ENCODE peak calls at places on chromosomes 13 and 19, in seven cellular contexts. One of them, this sample, is unnamed.

GRCh38 chr19:35375505-35376307 is 4.8 kb downstream of the GPR42 start:
- DNase-seq in testis: no peak
- DNase-seq in transverse colon: no peak
- DNase-seq in breast epithelium: no peak
- DNase-seq in body of pancreas: no peak
- DNase-seq in prostate gland: no peak
- DNase-seq in lower leg skin: peak
- DNase-seq in this sample: peak

GRCh38 chr13:98466634-98467236 is 110.2 kb downstream of the STK24 start:
- DNase-seq in testis: peak
- DNase-seq in transverse colon: peak
- DNase-seq in breast epithelium: no peak
- DNase-seq in body of pancreas: no peak
- DNase-seq in prostate gland: no peak
- DNase-seq in lower leg skin: no peak
- DNase-seq in this sample: no peak

GRCh38 chr19:43667524-43668405 is 2.2 kb downstream of the PLAUR start:
- DNase-seq in testis: no peak
- DNase-seq in transverse colon: peak
- DNase-seq in breast epithelium: no peak
- DNase-seq in body of pancreas: no peak
- DNase-seq in prostate gland: no peak
- DNase-seq in lower leg skin: peak
- DNase-seq in this sample: no peak

GRCh38 chr13:21481359-21481758 is 22.3 kb upstream of the ZDHHC20 start:
- DNase-seq in testis: no peak
- DNase-seq in transverse colon: no peak
- DNase-seq in breast epithelium: no peak
- DNase-seq in body of pancreas: no peak
- DNase-seq in prostate gland: no peak
- DNase-seq in lower leg skin: no peak
- DNase-seq in this sample: no peak

GRCh38 chr19:41541990-41542584 is 33.9 kb upstream of the CEACAM21 start:
- DNase-seq in testis: peak
- DNase-seq in transverse colon: peak
- DNase-seq in breast epithelium: no peak
- DNase-seq in body of pancreas: peak
- DNase-seq in prostate gland: no peak
- DNase-seq in lower leg skin: peak
- DNase-seq in this sample: no peak

GRCh38 chr13:60267498-60268202 is 103.9 kb upstream of the DIAPH3 start:
- DNase-seq in testis: peak
- DNase-seq in transverse colon: peak
- DNase-seq in breast epithelium: no peak
- DNase-seq in body of pancreas: peak
- DNase-seq in prostate gland: peak
- DNase-seq in lower leg skin: no peak
- DNase-seq in this sample: no peak

GRCh38 chr13:32838985-32839384 is 177.2 kb upstream of the KL start:
- DNase-seq in testis: no peak
- DNase-seq in transverse colon: no peak
- DNase-seq in breast epithelium: no peak
- DNase-seq in body of pancreas: peak
- DNase-seq in prostate gland: peak
- DNase-seq in lower leg skin: no peak
- DNase-seq in this sample: peak

GRCh38 chr19:35240322-35240721 is 8.5 kb upstream of the LSR start:
- DNase-seq in testis: no peak
- DNase-seq in transverse colon: peak
- DNase-seq in breast epithelium: no peak
- DNase-seq in body of pancreas: no peak
- DNase-seq in prostate gland: no peak
- DNase-seq in lower leg skin: no peak
- DNase-seq in this sample: peak

GRCh38 chr13:91346848-91347211 is 657 bp upstream of the MIR17HG start:
- DNase-seq in testis: no peak
- DNase-seq in transverse colon: peak
- DNase-seq in breast epithelium: no peak
- DNase-seq in body of pancreas: peak
- DNase-seq in prostate gland: peak
- DNase-seq in lower leg skin: no peak
- DNase-seq in this sample: no peak

GRCh38 chr19:2110822-2111221 is 14.1 kb downstream of the IZUMO4 start:
- DNase-seq in testis: no peak
- DNase-seq in transverse colon: no peak
- DNase-seq in breast epithelium: no peak
- DNase-seq in body of pancreas: no peak
- DNase-seq in prostate gland: no peak
- DNase-seq in lower leg skin: no peak
- DNase-seq in this sample: no peak
- TF ChIP-seq CTCF in testis: no peak
- TF ChIP-seq CTCF in transverse colon: no peak
- TF ChIP-seq CTCF in breast epithelium: no peak
- TF ChIP-seq CTCF in body of pancreas: no peak
- TF ChIP-seq CTCF in prostate gland: no peak
- TF ChIP-seq CTCF in lower leg skin: no peak
- TF ChIP-seq CTCF in this sample: no peak

GRCh38 chr19:49857834-49858590 is 7.1 kb downstream of the PTOV1 start:
- DNase-seq in testis: no peak
- DNase-seq in transverse colon: no peak
- DNase-seq in breast epithelium: no peak
- DNase-seq in body of pancreas: no peak
- DNase-seq in prostate gland: no peak
- DNase-seq in lower leg skin: peak
- DNase-seq in this sample: no peak

GRCh38 chr19:49859838-49860715 is 7.3 kb downstream of the PNKP start:
- DNase-seq in testis: peak
- DNase-seq in transverse colon: no peak
- DNase-seq in breast epithelium: no peak
- DNase-seq in body of pancreas: no peak
- DNase-seq in prostate gland: no peak
- DNase-seq in lower leg skin: no peak
- DNase-seq in this sample: no peak

GRCh38 chr19:49857061-49857833 is 6.3 kb downstream of the PTOV1 start:
- DNase-seq in testis: no peak
- DNase-seq in transverse colon: no peak
- DNase-seq in breast epithelium: no peak
- DNase-seq in body of pancreas: peak
- DNase-seq in prostate gland: no peak
- DNase-seq in lower leg skin: no peak
- DNase-seq in this sample: no peak

GRCh38 chr19:49856574-49857021 is 5.6 kb downstream of the PTOV1 start:
- DNase-seq in testis: no peak
- DNase-seq in transverse colon: no peak
- DNase-seq in breast epithelium: no peak
- DNase-seq in body of pancreas: no peak
- DNase-seq in prostate gland: no peak
- DNase-seq in lower leg skin: no peak
- DNase-seq in this sample: no peak

DNA sequence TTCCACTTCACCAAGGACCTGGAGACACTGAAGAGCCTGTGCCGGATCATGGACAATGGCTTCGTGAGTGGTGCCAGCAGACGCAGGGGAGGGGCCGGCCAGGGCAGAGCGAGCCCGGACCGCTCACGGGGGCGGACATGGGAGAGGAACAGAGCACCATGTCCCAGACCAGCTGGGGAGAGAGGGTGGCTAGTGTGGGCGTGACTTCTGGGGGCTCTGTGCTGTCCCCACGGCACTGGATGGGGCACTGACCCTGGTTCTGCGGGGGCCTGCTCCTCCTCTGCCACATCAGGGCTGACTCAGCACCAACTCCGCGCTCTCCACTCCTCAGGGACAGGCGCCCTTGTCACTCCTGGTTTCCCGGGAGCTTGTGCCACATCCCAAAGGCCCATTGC is 7.6 kb downstream of the PTOV1 start:
- DNase-seq in testis: peak
- DNase-seq in transverse colon: no peak
- DNase-seq in breast epithelium: no peak
- DNase-seq in body of pancreas: no peak
- DNase-seq in prostate gland: no peak
- DNase-seq in lower leg skin: no peak
- DNase-seq in this sample: no peak
- TF ChIP-seq POLR2A in testis: no peak
- TF ChIP-seq POLR2A in transverse colon: no peak
- TF ChIP-seq POLR2A in breast epithelium: no peak
- TF ChIP-seq POLR2A in body of pancreas: no peak
- TF ChIP-seq POLR2A in prostate gland: no peak
- TF ChIP-seq POLR2A in lower leg skin: no peak
- TF ChIP-seq POLR2A in this sample: no peak

GRCh38 chr19:18650048-18650435 is 13.2 kb downstream of the KLHL26 start:
- DNase-seq in testis: peak
- DNase-seq in transverse colon: no peak
- DNase-seq in breast epithelium: no peak
- DNase-seq in body of pancreas: peak
- DNase-seq in prostate gland: no peak
- DNase-seq in lower leg skin: no peak
- DNase-seq in this sample: no peak
- H3K4me3 ChIP-seq in testis: no peak
- H3K4me3 ChIP-seq in transverse colon: no peak
- H3K4me3 ChIP-seq in breast epithelium: peak
- H3K4me3 ChIP-seq in body of pancreas: no peak
- H3K4me3 ChIP-seq in prostate gland: no peak
- H3K4me3 ChIP-seq in lower leg skin: no peak
- H3K4me3 ChIP-seq in this sample: peak

DNA sequence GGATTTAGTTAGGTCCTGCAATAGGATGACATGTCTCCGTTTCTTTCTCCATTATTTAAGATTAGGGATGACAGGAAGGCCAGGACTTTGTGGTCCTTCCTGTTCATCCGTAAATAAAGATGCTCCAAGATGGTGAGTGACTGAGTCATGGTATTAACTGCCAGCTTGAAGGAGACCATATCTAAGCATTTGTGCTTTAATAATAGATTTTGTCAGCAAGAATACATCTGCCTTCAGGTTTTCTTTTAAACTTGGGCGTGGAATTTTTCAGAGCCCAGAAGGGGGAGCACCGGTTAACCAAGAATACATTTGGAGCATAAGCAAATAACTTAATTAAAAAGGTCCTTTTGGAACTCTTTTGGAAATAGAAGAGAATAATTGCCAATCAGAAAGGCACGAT is 68.2 kb downstream of the ARHGAP35 start:
- DNase-seq in testis: no peak
- DNase-seq in transverse colon: no peak
- DNase-seq in breast epithelium: no peak
- DNase-seq in body of pancreas: no peak
- DNase-seq in prostate gland: no peak
- DNase-seq in lower leg skin: no peak
- DNase-seq in this sample: no peak
- TF ChIP-seq CTCF in testis: no peak
- TF ChIP-seq CTCF in transverse colon: no peak
- TF ChIP-seq CTCF in breast epithelium: no peak
- TF ChIP-seq CTCF in body of pancreas: no peak
- TF ChIP-seq CTCF in prostate gland: no peak
- TF ChIP-seq CTCF in lower leg skin: no peak
- TF ChIP-seq CTCF in this sample: no peak